ENCODE peak calls at places on chromosome 12, in ten cellular contexts. G is glutamatergic neuron, P is RWPE2, Q is HFFc6, U is brain microvascular endothelial cell, T is sigmoid colon, A is body of pancreas, M is pancreas, L is RWPE1, X is osteocyte. D is an unnamed sample.
A peak's percentile ranks its signal among the peaks of the same experiment; 100 is the strongest.

GRCh38 chr12:5395443-5396401 is 36.2 kb upstream of the NTF3 start:
- DNase-seq in T (no peak), A (no peak), Q (no peak), L (no peak), U (no peak), G (no peak), P (no peak), M (peak; percentile 30), X (no peak), D (no peak)

GRCh38 chr12:28017126-28017872 is 44.8 kb upstream of the PTHLH start:
- DNase-seq in G (no peak), L (no peak), P (no peak), A (no peak), T (no peak), U (no peak), M (no peak), X (no peak), Q (no peak), D (no peak)

GRCh38 chr12:3107071-3107583 is 29.9 kb downstream of the TSPAN9 start:
- DNase-seq in Q (peak; percentile 45), L (no peak), U (peak; percentile 86), T (no peak), A (no peak), P (no peak), M (no peak), X (peak; percentile 90), G (peak; percentile 58), D (no peak)

GRCh38 chr12:100908501-100908900 is 113.9 kb downstream of the ANO4 start:
- DNase-seq in A (no peak), U (no peak), X (no peak), L (peak; percentile 35), P (no peak), M (no peak), G (no peak), T (no peak), Q (peak; percentile 1), D (no peak)

GRCh38 chr12:46362895-46363581 is 9.5 kb downstream of the SLC38A2 start:
- DNase-seq in U (no peak), Q (no peak), G (no peak), M (no peak), X (no peak), P (no peak), T (no peak), A (no peak), L (no peak), D (no peak)

GRCh38 chr12:130423136-130423535 is 85.4 kb downstream of the PIWIL1 start:
- DNase-seq in G (no peak), U (no peak), M (no peak), Q (no peak), A (no peak), X (peak; percentile 48), L (no peak), T (no peak), P (no peak), D (no peak)

GRCh38 chr12:29608581-29608980 is 111.1 kb upstream of the OVCH1 start:
- DNase-seq in T (no peak), L (no peak), M (no peak), G (no peak), X (no peak), U (no peak), P (no peak), Q (no peak), A (no peak), D (no peak)

GRCh38 chr12:19404232-19404880 is 34.9 kb upstream of the AEBP2 start:
- DNase-seq in Q (no peak), A (no peak), T (no peak), M (no peak), X (no peak), P (no peak), L (no peak), G (no peak), U (no peak), D (no peak)

GRCh38 chr12:88793091-88793490 is 212.8 kb upstream of the KITLG start:
- DNase-seq in P (no peak), T (no peak), L (no peak), X (no peak), G (no peak), Q (peak; percentile 39), A (no peak), U (peak; percentile 47), M (no peak), D (no peak)

GRCh38 chr12:62947364-62947763 is 12.4 kb upstream of the PPM1H start:
- DNase-seq in U (no peak), Q (no peak), T (no peak), P (no peak), X (no peak), L (no peak), M (no peak), A (no peak), G (no peak), D (no peak)

GRCh38 chr12:123085730-123086487 is 65.0 kb downstream of the PITPNM2 start:
- DNase-seq in M (no peak), U (no peak), X (peak; percentile 87), L (peak; percentile 92), A (peak; percentile 43), P (peak; percentile 88), T (no peak), G (no peak), Q (no peak), D (no peak)

GRCh38 chr12:63151898-63152700 is 1.1 kb upstream of the AVPR1A start:
- DNase-seq in A (peak; percentile 36), L (peak; percentile 45), G (peak; percentile 70), U (peak; percentile 44), M (peak; percentile 28), P (no peak), Q (peak; percentile 28), X (no peak), T (no peak), D (no peak)

GRCh38 chr12:103114296-103115055 is 157.0 kb downstream of the ASCL1 start:
- DNase-seq in G (no peak), M (no peak), L (no peak), P (no peak), T (no peak), A (no peak), X (no peak), U (no peak), Q (no peak), D (no peak)

DNA sequence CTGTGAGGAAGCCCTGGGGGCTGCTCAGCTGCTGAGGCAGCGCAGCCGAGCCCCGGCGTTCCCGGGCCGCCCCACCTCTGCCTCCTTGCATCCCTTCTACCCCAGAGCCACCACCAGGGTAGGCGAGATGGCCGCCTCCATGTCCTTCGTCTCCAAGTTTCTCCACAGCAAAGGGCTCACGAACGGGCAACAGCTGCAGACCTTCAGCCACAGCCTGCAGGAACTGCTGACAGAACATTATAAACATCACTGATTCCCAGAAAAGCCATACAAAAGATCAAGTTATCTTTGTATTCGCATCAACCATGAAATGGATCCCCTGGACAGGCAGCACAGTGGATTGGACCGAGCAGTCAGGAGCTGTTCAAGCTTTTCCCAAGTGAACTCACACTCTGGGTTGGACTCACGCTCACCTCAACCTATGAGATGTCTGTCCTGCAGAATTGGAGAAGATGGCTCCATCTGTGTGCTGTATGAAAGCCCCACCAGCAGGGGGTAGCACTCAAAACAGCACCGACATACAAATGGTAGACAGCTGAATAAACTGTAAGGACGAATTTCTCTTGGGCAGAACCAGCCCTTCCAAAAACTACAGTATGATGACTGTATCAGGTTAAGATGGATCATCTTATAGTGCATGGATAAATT is 19.4 kb upstream of the A2M start:
- DNase-seq in L (no peak), P (no peak), U (no peak), M (peak; percentile 37), X (no peak), A (no peak), G (no peak), Q (no peak), T (no peak), D (no peak)
- TF ChIP-seq CTCF in L (no peak), P (no peak), U (no peak), M (no peak), X (no peak), A (peak; percentile 24), G (peak; percentile 21), Q (peak; percentile 30), T (no peak), D (no peak)

DNA sequence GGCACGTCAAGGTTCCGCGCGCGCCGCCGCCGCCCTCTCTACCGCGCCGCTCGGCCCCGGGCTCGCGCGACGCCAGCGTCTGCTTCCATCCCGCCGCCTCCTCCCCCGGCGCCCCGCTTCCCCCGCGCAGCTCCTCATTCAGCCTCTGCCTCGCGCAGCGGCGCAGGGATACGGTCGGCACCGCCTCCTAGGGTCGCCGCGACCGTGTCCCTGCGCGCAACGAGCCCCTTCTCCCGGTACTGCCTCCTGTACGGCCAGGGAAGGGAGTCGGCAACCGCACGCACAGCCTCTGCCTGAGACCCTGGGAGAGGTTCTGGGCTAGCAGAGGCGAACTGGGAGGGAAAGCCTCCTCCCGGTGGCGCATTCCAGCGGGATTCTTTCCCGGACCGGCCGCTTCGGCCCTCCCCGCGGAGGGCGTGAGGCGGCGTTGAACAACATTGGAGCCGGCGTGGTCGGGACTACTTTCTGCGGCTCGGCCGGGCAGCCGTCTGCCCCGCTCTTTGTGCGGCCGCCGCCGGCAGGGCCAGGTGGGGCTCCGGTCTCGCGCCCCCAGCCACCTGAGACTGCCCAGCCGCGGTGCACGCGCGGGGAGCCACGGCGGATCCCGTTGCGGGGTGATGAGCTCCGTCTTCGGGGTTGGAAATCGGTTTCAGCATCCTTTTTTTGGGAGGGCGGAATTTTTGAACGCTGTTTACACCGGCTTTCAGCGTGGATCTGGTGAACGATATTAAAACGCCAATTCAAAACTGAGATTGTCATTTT is at the start of gene LRP6:
- DNase-seq in L (peak; percentile 87), U (peak; percentile 88), G (peak; percentile 94), M (peak; percentile 94), A (peak; percentile 93), X (peak; percentile 96), P (peak; percentile 79), Q (peak; percentile 91), T (peak; percentile 95), D (peak; percentile 98)
- TF ChIP-seq CTCF in L (no peak), U (no peak), G (no peak), M (no peak), A (peak; percentile 35), X (no peak), P (no peak), Q (peak; percentile 22), T (no peak), D (peak; percentile 33)

DNA sequence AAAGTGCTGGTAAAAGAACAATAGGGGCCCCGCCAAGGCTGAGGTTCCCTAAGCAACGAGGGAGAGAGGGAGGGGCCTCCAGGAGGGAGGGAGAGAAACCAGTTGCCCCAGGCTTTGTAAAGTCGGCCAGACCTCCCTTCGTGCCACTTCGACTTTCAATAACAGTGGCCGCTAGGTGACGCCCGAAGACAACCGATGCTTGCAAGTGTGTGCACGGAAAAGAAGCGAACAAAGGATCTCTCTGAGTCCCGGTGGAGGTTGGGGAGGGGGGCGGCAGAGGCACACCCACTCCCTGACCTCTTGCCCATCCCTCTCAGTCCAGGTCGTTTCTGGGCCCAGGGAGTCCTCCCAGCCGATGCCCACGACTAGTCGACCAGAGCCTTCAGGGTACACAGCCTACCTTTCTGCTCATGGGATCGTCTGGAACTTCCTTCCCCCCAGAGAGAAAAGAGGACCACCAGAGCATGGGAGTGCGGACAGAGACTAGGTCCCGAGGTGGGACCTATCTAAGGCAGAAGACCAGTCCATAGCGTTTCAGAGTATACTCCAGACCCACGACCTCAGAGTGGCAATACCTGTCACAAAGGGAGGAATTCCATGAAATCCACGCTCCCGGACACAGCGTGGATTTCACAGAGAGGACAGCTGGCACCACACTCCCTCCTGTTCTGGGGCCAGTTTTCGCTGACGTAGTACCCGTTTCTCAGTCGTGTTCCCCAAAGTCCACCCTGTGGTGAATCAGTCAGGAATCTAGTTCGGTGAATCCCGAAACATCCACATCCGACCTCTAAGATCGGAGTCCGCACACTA is 262.7 kb upstream of the ALG10B start:
- DNase-seq in X (no peak), L (peak; percentile 15), P (no peak), U (no peak), Q (no peak), T (no peak), M (peak; percentile 76), A (peak; percentile 73), G (no peak), D (no peak)
- TF ChIP-seq CTCF in X (no peak), L (no peak), P (peak; percentile 7), U (no peak), Q (no peak), T (no peak), M (peak; percentile 23), A (peak; percentile 83), G (no peak), D (no peak)

GRCh38 chr12:106004289-106004688 is 134.5 kb downstream of the NUAK1 start:
- DNase-seq in G (no peak), A (no peak), T (no peak), X (no peak), Q (no peak), P (no peak), M (no peak), L (no peak), U (no peak), D (no peak)
- TF ChIP-seq CTCF in G (no peak), A (no peak), T (no peak), X (no peak), Q (no peak), P (no peak), M (no peak), L (no peak), U (no peak), D (no peak)

D was measured in chondrocyte.